ENCODE peak calls at places on chromosome 20, in four cellular contexts. G, V, I and O are unnamed samples.

GRCh38 chr20:41218466-41218865 is 81.1 kb downstream of the PLCG1 start:
- DNase-seq in G (no peak), V (no peak), I (peak), O (no peak)

GRCh38 chr20:50560867-50561266 is 50.7 kb downstream of the PTPN1 start:
- DNase-seq in G (no peak), V (no peak), I (no peak), O (no peak)

GRCh38 chr20:17849901-17850673 is 118.5 kb downstream of the SNX5 start:
- DNase-seq in G (no peak), V (no peak), I (peak), O (peak)

GRCh38 chr20:10376271-10377075 is 57.5 kb downstream of the MKKS start:
- DNase-seq in G (no peak), V (no peak), I (peak), O (no peak)

GRCh38 chr20:59559863-59560262 is 44.5 kb upstream of the PHACTR3 start:
- DNase-seq in G (no peak), V (no peak), I (no peak), O (no peak)

GRCh38 chr20:64102647-64103354 is 4.6 kb downstream of the NPBWR2 start:
- DNase-seq in G (no peak), V (peak), I (no peak), O (no peak)

GRCh38 chr20:5977223-5977622 is 26.8 kb downstream of the MCM8 start:
- DNase-seq in G (no peak), V (no peak), I (no peak), O (no peak)

GRCh38 chr20:35320396-35321126 is 28.3 kb upstream of the FAM83C start:
- DNase-seq in G (no peak), V (peak), I (peak), O (peak)

GRCh38 chr20:46210672-46211330 is 92.7 kb downstream of the CD40 start:
- DNase-seq in G (no peak), V (no peak), I (no peak), O (no peak)

GRCh38 chr20:3471397-3472021 is 691 bp downstream of the ATRN start:
- DNase-seq in G (no peak), V (peak), I (no peak), O (no peak)

GRCh38 chr20:10090588-10091166 is 55.9 kb downstream of the ANKEF1 start:
- DNase-seq in G (no peak), V (peak), I (no peak), O (no peak)

GRCh38 chr20:8663424-8663823 is 405.5 kb upstream of the PLCB4 start:
- DNase-seq in G (no peak), V (no peak), I (no peak), O (no peak)

GRCh38 chr20:12883507-12883885 is 125.3 kb upstream of the SPTLC3 start:
- DNase-seq in G (no peak), V (no peak), I (no peak), O (no peak)

GRCh38 chr20:43963872-43964791 is 49.5 kb downstream of the TOX2 start:
- DNase-seq in G (peak), V (no peak), I (no peak), O (no peak)

GRCh38 chr20:58233881-58234528 is 5.6 kb upstream of the ANKRD60 start:
- DNase-seq in G (peak), V (peak), I (no peak), O (no peak)

GRCh38 chr20:23641936-23642751 is 4.4 kb upstream of the CST3 start:
- DNase-seq in G (no peak), V (no peak), I (peak), O (peak)

GRCh38 chr20:33072362-33072761 is 7.1 kb upstream of the BPIFB4 start:
- DNase-seq in G (no peak), V (no peak), I (no peak), O (no peak)

GRCh38 chr20:44069203-44069931 is 117.6 kb downstream of the JPH2 start:
- DNase-seq in G (peak), V (no peak), I (no peak), O (no peak)

GRCh38 chr20:37194616-37195015 is 15.3 kb upstream of the MROH8 start:
- DNase-seq in G (no peak), V (no peak), I (no peak), O (no peak)

GRCh38 chr20:21583486-21584168 is 69.8 kb upstream of the NKX2-2 start:
- DNase-seq in G (no peak), V (no peak), I (no peak), O (no peak)

GRCh38 chr20:37356387-37356786 is 10.4 kb downstream of the SRC start:
- DNase-seq in G (no peak), V (no peak), I (peak), O (peak)

GRCh38 chr20:48597521-48598302 is 230.1 kb downstream of the PREX1 start:
- DNase-seq in G (no peak), V (no peak), I (no peak), O (no peak)